ENCODE peak calls at places on chromosomes 1 and 21, in nine cellular contexts. U is SJSA1, K is colonic mucosa, Z is tibial artery, C is neural progenitor cell, N is uterus, S is upper lobe of right lung, R is esophagus squamous epithelium, E is mammary epithelial cell. D is an unnamed sample. For H3K4me1 and H3K36me3, the result is how much of the 10 kb centered on the place peaks cover.

GRCh38 chr1:89918794-89919155 is 76.1 kb upstream of the ZNF326 start:
- DNase-seq in N (no peak), C (no peak), S (no peak), R (no peak), U (no peak), K (no peak), Z (no peak), E (peak), D (no peak)

GRCh38 chr1:156421062-156421938 is 52.3 kb downstream of the RHBG start:
- DNase-seq in K (peak), C (peak), U (peak), N (peak), R (no peak), Z (peak), E (peak), S (peak), D (peak)

GRCh38 chr1:50548243-50548642 is 125.0 kb upstream of the DMRTA2 start:
- DNase-seq in R (no peak), N (no peak), U (no peak), Z (no peak), E (no peak), K (no peak), C (no peak), S (no peak), D (no peak)

GRCh38 chr1:226064168-226064815 is 1.8 kb downstream of the H3-3A start:
- DNase-seq in N (no peak), E (peak), U (no peak), C (no peak), R (no peak), Z (no peak), S (no peak), K (peak), D (peak)

GRCh38 chr21:32334980-32335471 is 36.4 kb downstream of the MRAP start:
- DNase-seq in R (no peak), Z (peak), E (no peak), U (no peak), S (no peak), K (no peak), C (peak), N (no peak), D (no peak)

GRCh38 chr1:89842547-89843278 is 21.9 kb downstream of the LRRC8D start:
- DNase-seq in N (peak), R (no peak), U (no peak), Z (no peak), C (no peak), E (no peak), K (no peak), S (no peak), D (no peak)

GRCh38 chr1:113534130-113534817 is 144.0 kb downstream of the MAGI3 start:
- DNase-seq in E (peak), S (no peak), R (no peak), N (no peak), K (no peak), Z (no peak), U (peak), C (peak), D (no peak)

GRCh38 chr1:8823295-8823664 is 5.8 kb upstream of the RERE start:
- DNase-seq in N (no peak), K (no peak), R (no peak), U (no peak), E (no peak), C (no peak), Z (no peak), S (no peak), D (no peak)

GRCh38 chr1:209659909-209660308 is 7.7 kb upstream of the LAMB3 start:
- DNase-seq in U (no peak), Z (no peak), R (no peak), E (peak), C (peak), K (no peak), N (no peak), S (no peak), D (no peak)

GRCh38 chr1:152461544-152461943 is 47.5 kb upstream of the CRNN start:
- DNase-seq in K (peak), U (peak), R (no peak), S (no peak), C (peak), E (peak), Z (no peak), N (no peak), D (peak)

GRCh38 chr1:5998051-5998905 is 6.1 kb upstream of the NPHP4 start:
- DNase-seq in Z (peak), S (peak), R (no peak), C (no peak), N (no peak), E (no peak), K (no peak), U (no peak), D (no peak)

GRCh38 chr1:93354749-93355148 is 9.0 kb downstream of the DR1 start:
- DNase-seq in N (no peak), R (no peak), U (no peak), C (no peak), S (no peak), E (no peak), K (no peak), Z (no peak), D (no peak)

GRCh38 chr1:154718566-154718965 is 110.6 kb upstream of the ADAR start:
- DNase-seq in K (no peak), N (no peak), U (no peak), Z (no peak), C (no peak), S (no peak), R (no peak), E (no peak), D (no peak)

GRCh38 chr1:167651161-167651693 is 21.2 kb downstream of the RCSD1 start:
- DNase-seq in N (no peak), E (no peak), S (no peak), U (no peak), Z (no peak), K (no peak), C (no peak), R (no peak), D (no peak)
- H3K4me1 ChIP-seq in N (under half), E (under half), S (under half), U (under half), Z (under half), K (under half), C (under half), R (under half), D (half or more)

DNA sequence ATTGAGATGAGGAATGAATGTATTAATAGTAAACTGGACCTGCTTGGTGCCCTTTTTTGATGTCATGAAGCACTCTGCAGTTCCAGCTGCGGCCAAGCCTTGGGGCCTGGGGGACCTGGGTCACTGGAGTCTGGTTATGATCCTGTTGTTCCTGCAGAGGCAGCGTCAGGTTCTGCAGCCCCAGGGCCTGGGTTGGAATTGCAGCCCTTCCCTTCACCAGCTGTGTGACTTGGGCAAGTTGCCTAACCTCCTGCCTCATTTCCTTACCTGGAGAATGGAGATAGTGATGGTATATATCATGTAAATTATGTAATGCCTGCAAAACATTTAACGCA is 9.1 kb upstream of the ATP5PO start:
- DNase-seq in K (peak), U (no peak), E (peak), N (no peak), R (no peak), Z (no peak), C (no peak), S (no peak), D (no peak)
- H3K27ac ChIP-seq in K (no peak), U (no peak), E (no peak), N (no peak), R (no peak), Z (peak), C (no peak), S (no peak), D (no peak)

GRCh38 chr1:39277876-39278275 is 73.4 kb downstream of the MACF1 start:
- DNase-seq in C (no peak), E (no peak), U (no peak), K (no peak), Z (no peak), N (no peak), R (no peak), S (no peak), D (no peak)

GRCh38 chr1:39287541-39287940 is 83.0 kb downstream of the MACF1 start:
- DNase-seq in N (no peak), E (no peak), R (no peak), S (no peak), C (no peak), U (no peak), Z (no peak), K (no peak), D (no peak)

GRCh38 chr1:39283858-39284257 is 79.4 kb downstream of the MACF1 start:
- DNase-seq in K (no peak), Z (no peak), N (no peak), U (no peak), C (no peak), S (no peak), E (no peak), R (no peak), D (no peak)

DNA sequence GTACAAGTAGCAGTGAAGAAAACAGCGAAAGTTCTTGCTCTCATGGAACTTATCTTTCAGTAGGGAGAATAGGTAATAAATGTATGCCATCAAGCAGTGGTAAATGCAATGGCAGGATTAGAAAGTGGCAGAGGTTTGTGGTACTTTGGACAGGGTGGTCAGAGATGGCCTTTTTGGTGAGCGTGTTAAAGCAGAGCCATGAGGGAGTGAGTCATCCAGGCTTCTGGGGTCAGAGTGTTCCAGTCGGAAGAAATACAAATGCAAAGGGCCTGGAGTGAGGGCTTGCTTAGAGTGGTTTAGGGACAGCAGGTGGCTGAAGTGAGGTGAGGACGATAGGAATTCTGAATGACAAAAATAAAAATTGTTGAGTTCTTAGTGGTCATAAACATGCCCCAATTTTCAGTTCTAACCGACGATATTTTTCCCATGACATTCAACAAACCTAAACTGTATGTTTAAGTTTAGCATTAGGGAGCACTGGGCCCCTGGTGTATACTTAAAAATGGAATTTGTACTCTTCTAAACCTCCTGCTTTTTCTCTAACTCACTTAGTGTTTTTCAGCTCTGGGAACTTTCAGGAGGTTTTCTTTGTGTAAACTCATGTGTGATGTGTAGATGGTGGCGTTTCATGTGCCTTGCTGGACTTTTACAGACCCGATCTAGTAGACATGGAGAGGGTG is 78.2 kb downstream of the MACF1 start:
- DNase-seq in U (no peak), K (no peak), E (no peak), S (no peak), Z (no peak), R (no peak), C (no peak), N (no peak), D (no peak)
- H3K36me3 ChIP-seq in U (half or more), K (under half), E (under half), S (half or more), Z (under half), R (under half), C (under half), N (under half), D (half or more)

GRCh38 chr1:15259608-15260007 is 12.6 kb downstream of the FHAD1 start:
- DNase-seq in C (no peak), Z (no peak), N (no peak), U (no peak), K (no peak), S (peak), E (no peak), R (no peak), D (no peak)

GRCh38 chr1:15257309-15257708 is 10.3 kb downstream of the FHAD1 start:
- DNase-seq in U (no peak), Z (no peak), R (no peak), E (no peak), S (peak), N (no peak), C (no peak), K (no peak), D (no peak)

GRCh38 chr1:15261155-15262002 is 14.4 kb downstream of the FHAD1 start:
- DNase-seq in Z (peak), E (no peak), N (no peak), R (no peak), U (no peak), C (no peak), K (peak), S (peak), D (no peak)

GRCh38 chr1:15260418-15261154 is 13.6 kb downstream of the FHAD1 start:
- DNase-seq in S (peak), N (no peak), U (no peak), Z (no peak), R (no peak), C (no peak), E (peak), K (no peak), D (no peak)

GRCh38 chr1:15258828-15259588 is 12.0 kb downstream of the FHAD1 start:
- DNase-seq in S (peak), Z (no peak), K (no peak), N (no peak), U (no peak), C (no peak), E (no peak), R (no peak), D (no peak)
- H3K4me1 ChIP-seq in S (under half), Z (under half), K (under half), N (under half), U (under half), C (under half), E (under half), R (under half), D (under half)

GRCh38 chr1:86068126-86068805 is 88.3 kb downstream of the COL24A1 start:
- DNase-seq in E (no peak), K (no peak), R (no peak), S (no peak), Z (no peak), U (no peak), C (no peak), N (no peak), D (no peak)
- H3K27ac ChIP-seq in E (no peak), K (no peak), R (no peak), S (no peak), Z (no peak), U (no peak), C (no peak), N (no peak), D (no peak)

DNA sequence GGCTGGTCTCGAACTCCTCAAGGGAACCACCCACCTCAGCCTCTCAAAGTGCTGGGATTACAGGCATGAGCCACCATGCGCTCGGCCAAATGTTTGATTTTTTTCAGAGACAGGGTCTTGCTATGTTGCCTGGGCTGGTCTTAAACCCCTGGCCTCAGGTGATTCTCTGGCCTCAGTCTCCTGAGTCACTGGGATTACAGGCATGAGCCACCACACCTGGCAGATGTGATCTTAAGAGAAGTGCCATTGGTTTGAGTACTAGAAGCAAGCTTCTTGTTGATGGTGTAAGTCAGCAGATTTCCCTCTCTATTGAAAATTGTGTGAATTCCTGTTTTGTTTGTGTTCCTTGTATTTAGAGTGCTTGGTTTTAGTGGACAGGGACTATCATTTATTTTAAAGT is 5.2 kb downstream of the CAP1 start:
- DNase-seq in N (no peak), Z (no peak), S (no peak), C (no peak), K (no peak), R (no peak), E (no peak), U (no peak), D (no peak)
- H3K36me3 ChIP-seq in N (under half), Z (under half), S (under half), C (under half), K (under half), R (under half), E (under half), U (half or more), D (under half)

D was measured in CD4-positive, alpha-beta memory T cell.